ENCODE peak calls at places on chromosomes 2 and 18, in four cellular contexts. One of them, this sample, is unnamed.
A peak's percentile ranks its signal among the peaks of the same experiment; 100 is the strongest.

GRCh38 chr2:65037178-65037577 is 19.0 kb upstream of the CEP68 start:
- DNase-seq in activated CD4-positive, alpha-beta T cell treated with anti-CD3 and anti-CD28 coated beads, Interleukin-2, amount 50 U/mL, for 48 hours: no peak
- DNase-seq in HFFc6: no peak
- DNase-seq in NCI-H82: no peak
- DNase-seq in this sample: no peak

GRCh38 chr2:120398961-120399888 is 53.3 kb downstream of the INHBB start:
- DNase-seq in activated CD4-positive, alpha-beta T cell treated with anti-CD3 and anti-CD28 coated beads, Interleukin-2, amount 50 U/mL, for 48 hours: no peak
- DNase-seq in HFFc6: no peak
- DNase-seq in NCI-H82: no peak
- DNase-seq in this sample: no peak

GRCh38 chr2:233346930-233347329 is 7.4 kb upstream of the DGKD start:
- DNase-seq in activated CD4-positive, alpha-beta T cell treated with anti-CD3 and anti-CD28 coated beads, Interleukin-2, amount 50 U/mL, for 48 hours: no peak
- DNase-seq in HFFc6: no peak
- DNase-seq in NCI-H82: no peak
- DNase-seq in this sample: no peak

GRCh38 chr2:219491278-219491967 is 7.3 kb upstream of the GMPPA start:
- DNase-seq in activated CD4-positive, alpha-beta T cell treated with anti-CD3 and anti-CD28 coated beads, Interleukin-2, amount 50 U/mL, for 48 hours: no peak
- DNase-seq in HFFc6: no peak
- DNase-seq in NCI-H82: peak; percentile 48
- DNase-seq in this sample: no peak

GRCh38 chr2:223107825-223108224 is 55.8 kb downstream of the KCNE4 start:
- DNase-seq in activated CD4-positive, alpha-beta T cell treated with anti-CD3 and anti-CD28 coated beads, Interleukin-2, amount 50 U/mL, for 48 hours: no peak
- DNase-seq in HFFc6: no peak
- DNase-seq in NCI-H82: no peak
- DNase-seq in this sample: no peak

GRCh38 chr2:197915548-197916265 is 111.3 kb downstream of the PLCL1 start:
- DNase-seq in activated CD4-positive, alpha-beta T cell treated with anti-CD3 and anti-CD28 coated beads, Interleukin-2, amount 50 U/mL, for 48 hours: no peak
- DNase-seq in HFFc6: peak; percentile 23
- DNase-seq in NCI-H82: no peak
- DNase-seq in this sample: no peak

GRCh38 chr18:51194604-51195003 is 2.9 kb downstream of the MEX3C start:
- DNase-seq in activated CD4-positive, alpha-beta T cell treated with anti-CD3 and anti-CD28 coated beads, Interleukin-2, amount 50 U/mL, for 48 hours: no peak
- DNase-seq in HFFc6: no peak
- DNase-seq in NCI-H82: no peak
- DNase-seq in this sample: no peak

GRCh38 chr2:45918816-45919655 is 267.6 kb downstream of the PRKCE start:
- DNase-seq in activated CD4-positive, alpha-beta T cell treated with anti-CD3 and anti-CD28 coated beads, Interleukin-2, amount 50 U/mL, for 48 hours: no peak
- DNase-seq in HFFc6: no peak
- DNase-seq in NCI-H82: no peak
- DNase-seq in this sample: no peak

GRCh38 chr2:88658318-88658717 is 31.1 kb upstream of the EIF2AK3 start:
- DNase-seq in activated CD4-positive, alpha-beta T cell treated with anti-CD3 and anti-CD28 coated beads, Interleukin-2, amount 50 U/mL, for 48 hours: no peak
- DNase-seq in HFFc6: peak; percentile 58
- DNase-seq in NCI-H82: no peak
- DNase-seq in this sample: no peak

GRCh38 chr2:84970266-84970955 is 550 bp upstream of the KCMF1 start:
- DNase-seq in activated CD4-positive, alpha-beta T cell treated with anti-CD3 and anti-CD28 coated beads, Interleukin-2, amount 50 U/mL, for 48 hours: peak; percentile 60
- DNase-seq in HFFc6: no peak
- DNase-seq in NCI-H82: peak; percentile 77
- DNase-seq in this sample: peak; percentile 72

GRCh38 chr18:76922107-76922506 is 99.8 kb downstream of the ZNF236 start:
- DNase-seq in activated CD4-positive, alpha-beta T cell treated with anti-CD3 and anti-CD28 coated beads, Interleukin-2, amount 50 U/mL, for 48 hours: peak; percentile 29
- DNase-seq in HFFc6: peak; percentile 7
- DNase-seq in NCI-H82: peak; percentile 72
- DNase-seq in this sample: peak; percentile 17

GRCh38 chr2:238777369-238778067 is 70.4 kb upstream of the TWIST2 start:
- DNase-seq in activated CD4-positive, alpha-beta T cell treated with anti-CD3 and anti-CD28 coated beads, Interleukin-2, amount 50 U/mL, for 48 hours: no peak
- DNase-seq in HFFc6: no peak
- DNase-seq in NCI-H82: no peak
- DNase-seq in this sample: no peak

GRCh38 chr2:182062329-182062972 is 76.8 kb downstream of the PPP1R1C start:
- DNase-seq in activated CD4-positive, alpha-beta T cell treated with anti-CD3 and anti-CD28 coated beads, Interleukin-2, amount 50 U/mL, for 48 hours: no peak
- DNase-seq in HFFc6: no peak
- DNase-seq in NCI-H82: no peak
- DNase-seq in this sample: no peak

GRCh38 chr2:84781942-84782716 is 98.8 kb downstream of the TRABD2A start:
- DNase-seq in activated CD4-positive, alpha-beta T cell treated with anti-CD3 and anti-CD28 coated beads, Interleukin-2, amount 50 U/mL, for 48 hours: peak; percentile 38
- DNase-seq in HFFc6: no peak
- DNase-seq in NCI-H82: peak; percentile 60
- DNase-seq in this sample: no peak

GRCh38 chr18:6022840-6023239 is 127.5 kb upstream of the TMEM200C start:
- DNase-seq in activated CD4-positive, alpha-beta T cell treated with anti-CD3 and anti-CD28 coated beads, Interleukin-2, amount 50 U/mL, for 48 hours: no peak
- DNase-seq in HFFc6: no peak
- DNase-seq in NCI-H82: peak; percentile 69
- DNase-seq in this sample: no peak

GRCh38 chr2:65666156-65666725 is 233.8 kb upstream of the SPRED2 start:
- DNase-seq in activated CD4-positive, alpha-beta T cell treated with anti-CD3 and anti-CD28 coated beads, Interleukin-2, amount 50 U/mL, for 48 hours: no peak
- DNase-seq in HFFc6: peak; percentile 58
- DNase-seq in NCI-H82: no peak
- DNase-seq in this sample: no peak

GRCh38 chr2:132430895-132431294 is 14.3 kb downstream of the GPR39 start:
- DNase-seq in activated CD4-positive, alpha-beta T cell treated with anti-CD3 and anti-CD28 coated beads, Interleukin-2, amount 50 U/mL, for 48 hours: no peak
- DNase-seq in HFFc6: no peak
- DNase-seq in NCI-H82: no peak
- DNase-seq in this sample: no peak